ENCODE peak calls at places on chromosomes 11 and 22, in seven cellular contexts. M is PC-3, G is foreskin fibroblast, A is spleen, O is fibroblast of pulmonary artery, Z is heart right ventricle, F is kidney. U is an unnamed sample.
A peak's percentile ranks its signal among the peaks of the same experiment; 100 is the strongest.

GRCh38 chr11:96161271-96162089 is 181.5 kb downstream of the MAML2 start:
- DNase-seq in M (peak; percentile 58), G (peak; percentile 53), A (no peak), O (peak; percentile 70), Z (no peak), F (no peak), U (peak; percentile 67)

GRCh38 chr11:11531127-11531526 is 90.7 kb downstream of the GALNT18 start:
- DNase-seq in M (no peak), G (no peak), A (no peak), O (no peak), Z (no peak), F (no peak), U (no peak)

GRCh38 chr11:64052938-64053622 is 17.3 kb downstream of the FLRT1 start:
- DNase-seq in M (no peak), G (no peak), A (no peak), O (no peak), Z (no peak), F (no peak), U (no peak)

GRCh38 chr11:45076761-45077160 is 69.7 kb upstream of the PRDM11 start:
- DNase-seq in M (no peak), G (no peak), A (no peak), O (no peak), Z (no peak), F (no peak), U (peak; percentile 37)

GRCh38 chr11:62108971-62109391 is 14.8 kb upstream of the INCENP start:
- DNase-seq in M (peak; percentile 64), G (peak; percentile 70), A (no peak), O (peak; percentile 64), Z (no peak), F (no peak), U (peak; percentile 55)

GRCh38 chr11:316891-317291 is 3.1 kb downstream of the IFITM1 start:
- DNase-seq in M (no peak), G (no peak), A (no peak), O (no peak), Z (no peak), F (no peak), U (no peak)

GRCh38 chr11:20790622-20791021 is 121.2 kb downstream of the NELL1 start:
- DNase-seq in M (no peak), G (no peak), A (no peak), O (no peak), Z (no peak), F (peak; percentile 59), U (no peak)

GRCh38 chr11:22510741-22511140 is 114.9 kb downstream of the FANCF start:
- DNase-seq in M (peak; percentile 60), G (peak; percentile 8), A (no peak), O (peak; percentile 39), Z (no peak), F (no peak), U (no peak)

GRCh38 chr11:95516786-95517185 is 272.8 kb downstream of the FAM76B start:
- DNase-seq in M (peak; percentile 13), G (peak; percentile 95), A (no peak), O (peak; percentile 64), Z (no peak), F (no peak), U (no peak)

GRCh38 chr22:46352691-46353386 is 17.3 kb downstream of the TRMU start:
- DNase-seq in M (peak; percentile 67), G (peak; percentile 30), A (peak; percentile 79), O (peak; percentile 11), Z (peak; percentile 72), F (peak; percentile 89), U (no peak)

GRCh38 chr11:75508051-75508561 is 17.6 kb downstream of the GDPD5 start:
- DNase-seq in M (no peak), G (no peak), A (no peak), O (no peak), Z (no peak), F (no peak), U (no peak)

GRCh38 chr22:41910599-41911291 is 4.1 kb downstream of the SHISA8 start:
- DNase-seq in M (peak; percentile 9), G (peak; percentile 62), A (no peak), O (no peak), Z (peak; percentile 49), F (no peak), U (no peak)

GRCh38 chr11:9535189-9535781 is 38.2 kb upstream of the WEE1 start:
- DNase-seq in M (peak; percentile 71), G (peak; percentile 91), A (peak; percentile 91), O (peak; percentile 90), Z (peak; percentile 72), F (no peak), U (peak; percentile 78)

GRCh38 chr11:56296877-56297276 is 4.8 kb upstream of the OR8H1 start:
- DNase-seq in M (no peak), G (no peak), A (no peak), O (no peak), Z (no peak), F (no peak), U (no peak)

DNA sequence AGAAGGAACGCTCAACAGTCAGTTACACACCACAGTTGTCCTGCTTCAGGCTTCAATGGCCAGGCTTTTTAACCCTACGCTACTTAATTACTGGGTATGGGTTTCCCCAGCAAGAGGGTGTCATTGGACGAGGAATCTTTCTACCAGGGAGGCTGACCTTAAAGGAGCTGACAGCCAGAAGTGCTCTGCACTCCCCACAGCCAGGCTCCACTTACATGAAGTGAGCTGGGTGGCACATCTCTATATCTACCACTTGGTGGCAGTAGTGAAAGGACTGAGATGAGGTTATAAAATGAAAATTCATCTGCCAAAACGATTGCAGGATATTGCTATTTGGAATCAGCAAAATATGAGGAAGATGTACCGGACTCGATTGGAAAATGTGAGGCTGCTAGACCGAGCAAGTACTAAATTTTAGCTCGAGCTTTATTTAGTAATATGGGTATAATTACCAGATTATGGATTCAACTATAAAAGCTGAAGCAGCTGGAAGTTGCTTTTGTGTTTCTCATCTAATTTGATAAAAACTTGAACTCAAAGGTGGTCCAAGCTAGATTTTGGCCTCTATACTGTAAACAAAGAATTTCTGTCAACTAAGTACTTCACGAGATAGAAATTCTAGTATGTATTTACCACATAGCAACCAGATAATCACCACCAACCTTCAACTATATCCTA is 54.0 kb upstream of the CEP126 start:
- DNase-seq in M (peak; percentile 90), G (peak; percentile 82), A (no peak), O (peak; percentile 78), Z (peak; percentile 28), F (peak; percentile 54), U (peak; percentile 62)
- TF ChIP-seq CTCF in M (peak; percentile 91), G (peak; percentile 86), A (peak; percentile 43), O (peak; percentile 93), Z (peak; percentile 71), F (peak; percentile 71), U (peak; percentile 91)

GRCh38 chr22:31139866-31140716 is at the start of gene PLA2G3:
- DNase-seq in M (no peak), G (peak; percentile 65), A (no peak), O (peak; percentile 49), Z (no peak), F (peak; percentile 68), U (no peak)
- TF ChIP-seq CTCF in M (no peak), G (no peak), A (no peak), O (no peak), Z (no peak), F (no peak), U (no peak)

GRCh38 chr11:76698321-76699043 is 27.9 kb upstream of the LRRC32 start:
- DNase-seq in M (peak; percentile 28), G (peak; percentile 44), A (no peak), O (no peak), Z (no peak), F (no peak), U (no peak)
- TF ChIP-seq CTCF in M (peak; percentile 66), G (no peak), A (no peak), O (peak; percentile 25), Z (peak; percentile 26), F (no peak), U (peak; percentile 75)

GRCh38 chr11:70504246-70505020 is 106.1 kb downstream of the CTTN start:
- DNase-seq in M (no peak), G (no peak), A (peak; percentile 63), O (no peak), Z (no peak), F (peak; percentile 54), U (no peak)

GRCh38 chr11:70503201-70503877 is 105.0 kb downstream of the CTTN start:
- DNase-seq in M (no peak), G (no peak), A (peak; percentile 50), O (no peak), Z (no peak), F (peak; percentile 41), U (no peak)

GRCh38 chr11:70502677-70503076 is 104.3 kb downstream of the CTTN start:
- DNase-seq in M (no peak), G (no peak), A (peak; percentile 39), O (no peak), Z (no peak), F (peak; percentile 33), U (no peak)

GRCh38 chr11:70505331-70505731 is 107.0 kb downstream of the CTTN start:
- DNase-seq in M (no peak), G (no peak), A (peak; percentile 54), O (no peak), Z (no peak), F (peak; percentile 54), U (no peak)

GRCh38 chr11:70503878-70504240 is 105.5 kb downstream of the CTTN start:
- DNase-seq in M (no peak), G (no peak), A (peak; percentile 39), O (no peak), Z (no peak), F (peak; percentile 57), U (no peak)
- TF ChIP-seq CTCF in M (peak; percentile 61), G (no peak), A (no peak), O (no peak), Z (peak; percentile 24), F (no peak), U (peak; percentile 15)

GRCh38 chr11:133941546-133941945 is 15.2 kb downstream of the IGSF9B start:
- DNase-seq in M (no peak), G (no peak), A (no peak), O (no peak), Z (no peak), F (peak; percentile 37), U (no peak)
- TF ChIP-seq CTCF in M (no peak), G (no peak), A (no peak), O (no peak), Z (no peak), F (no peak), U (no peak)